ENCODE peak calls at places on chromosome 16, in nine cellular contexts. Z is sigmoid colon; T is activated naive CD8-positive, alpha-beta T cell treated with anti-CD3 and anti-CD28 coated beads for 36 hours; R is upper lobe of right lung; W is GM23248; D is amniotic epithelial cell; B is stomach; N is GM12891; M is memory B cell. H is an unnamed sample.

GRCh38 chr16:74034862-74035261 is 261.8 kb upstream of the PSMD7 start:
- DNase-seq in N (no peak), W (peak; percentile 51), M (no peak), R (no peak), D (no peak), T (no peak), B (no peak), Z (no peak), H (no peak)

GRCh38 chr16:55508941-55509920 is at the start of gene LPCAT2:
- DNase-seq in Z (peak; percentile 88), T (peak; percentile 46), R (peak; percentile 95), D (peak; percentile 76), B (peak; percentile 91), M (no peak), W (peak; percentile 93), N (no peak), H (peak; percentile 20)

GRCh38 chr16:508884-509736 is 18.4 kb upstream of the CAPN15 start:
- DNase-seq in D (no peak), W (no peak), B (no peak), T (no peak), R (no peak), Z (no peak), N (no peak), M (no peak), H (no peak)

GRCh38 chr16:56013962-56014552 is 138.9 kb upstream of the CES5A start:
- DNase-seq in W (peak; percentile 41), D (no peak), B (no peak), R (peak; percentile 79), Z (no peak), T (peak; percentile 23), M (peak; percentile 10), N (no peak), H (no peak)

GRCh38 chr16:50313596-50314483 is 47.5 kb downstream of the ADCY7 start:
- DNase-seq in T (peak; percentile 29), D (no peak), M (no peak), B (peak; percentile 25), N (no peak), Z (peak; percentile 76), W (peak; percentile 97), R (peak; percentile 78), H (peak; percentile 14)

GRCh38 chr16:69775535-69775934 is 13.4 kb downstream of the WWP2 start:
- DNase-seq in R (no peak), D (no peak), B (no peak), N (no peak), W (no peak), Z (no peak), M (no peak), T (no peak), H (no peak)

GRCh38 chr16:51500306-51500705 is 349.2 kb upstream of the SALL1 start:
- DNase-seq in R (no peak), T (no peak), W (peak; percentile 73), Z (no peak), M (no peak), N (no peak), D (peak; percentile 34), B (no peak), H (no peak)

GRCh38 chr16:28324235-28324886 is 32.0 kb downstream of the SBK1 start:
- DNase-seq in Z (peak; percentile 38), W (no peak), N (no peak), T (no peak), R (peak; percentile 46), D (no peak), M (no peak), B (peak; percentile 25), H (no peak)

GRCh38 chr16:72985148-72985882 is 62.6 kb downstream of the ZFHX3 start:
- DNase-seq in T (no peak), W (peak; percentile 83), B (no peak), M (no peak), N (no peak), Z (peak; percentile 92), D (peak; percentile 62), R (no peak), H (no peak)

H was measured in activated B cell treated with CpG ODN at 0.5 μM for 24 hours.